ENCODE peak calls at places on chromosomes 4 and X, in four cellular contexts. G is aorta, N is pancreas, Z is upper lobe of left lung. P is an unnamed sample.
A peak's percentile ranks its signal among the peaks of the same experiment; 100 is the strongest.

GRCh38 chrX:137575596-137576255 is 9.8 kb downstream of the ZIC3 start:
- DNase-seq in Z (no peak), N (no peak), G (no peak), P (no peak)

GRCh38 chrX:23246001-23246400 is 88.6 kb upstream of the PTCHD1 start:
- DNase-seq in N (no peak), Z (no peak), G (no peak), P (no peak)

GRCh38 chr4:147325566-147325965 is 155.3 kb upstream of the EDNRA start:
- DNase-seq in N (no peak), Z (no peak), G (no peak), P (no peak)

GRCh38 chr4:73917081-73917501 is 47.9 kb downstream of the CXCL1 start:
- DNase-seq in N (no peak), Z (no peak), G (no peak), P (no peak)

GRCh38 chr4:163350672-163351071 is 7.0 kb downstream of the NPY5R start:
- DNase-seq in N (no peak), G (no peak), Z (no peak), P (no peak)

GRCh38 chr4:3361406-3361805 is 68.6 kb downstream of the RGS12 start:
- DNase-seq in G (no peak), N (no peak), Z (peak; percentile 43), P (no peak)

GRCh38 chr4:87908341-87908740 is 67.2 kb upstream of the SPP1 start:
- DNase-seq in Z (no peak), N (no peak), G (no peak), P (no peak)

GRCh38 chrX:53580742-53581504 is 105.6 kb downstream of the HUWE1 start:
- DNase-seq in Z (no peak), G (no peak), N (no peak), P (no peak)

GRCh38 chrX:17075004-17075403 is 128.5 kb downstream of the REPS2 start:
- DNase-seq in Z (no peak), N (no peak), G (no peak), P (no peak)

GRCh38 chr4:157013656-157014055 is 42.1 kb upstream of the PDGFC start:
- DNase-seq in Z (no peak), N (no peak), G (no peak), P (no peak)

GRCh38 chr4:162274354-162274753 is 110.6 kb upstream of the FSTL5 start:
- DNase-seq in N (no peak), Z (no peak), G (no peak), P (no peak)

GRCh38 chrX:1592863-1593201 is 1.4 kb downstream of the AKAP17A start:
- DNase-seq in Z (no peak), N (no peak), G (no peak), P (no peak)

GRCh38 chr4:107801766-107802211 is 22.9 kb upstream of the SGMS2 start:
- DNase-seq in N (no peak), G (no peak), Z (no peak), P (no peak)

GRCh38 chr4:183588169-183588675 is 70.8 kb downstream of the RWDD4 start:
- DNase-seq in N (no peak), G (no peak), Z (no peak), P (no peak)

GRCh38 chr4:152304220-152304619 is 231.7 kb downstream of the FBXW7 start:
- DNase-seq in G (no peak), N (no peak), Z (no peak), P (no peak)

GRCh38 chr4:8526363-8526855 is 53.8 kb upstream of the GPR78 start:
- DNase-seq in N (no peak), Z (peak; percentile 36), G (peak; percentile 54), P (no peak)

GRCh38 chr4:106987314-106987713 is 48.8 kb downstream of the DKK2 start:
- DNase-seq in G (no peak), Z (no peak), N (no peak), P (no peak)

GRCh38 chr4:126267689-126268088 is 952.9 kb downstream of the FAT4 start:
- DNase-seq in Z (no peak), N (no peak), G (no peak), P (no peak)

GRCh38 chr4:17232575-17233253 is 279.2 kb downstream of the QDPR start:
- DNase-seq in G (no peak), Z (no peak), N (no peak), P (no peak)

GRCh38 chr4:119041951-119042560 is 93.6 kb upstream of the MYOZ2 start:
- DNase-seq in Z (no peak), N (peak; percentile 38), G (peak; percentile 59), P (no peak)

GRCh38 chr4:182145360-182145905 is 97.8 kb upstream of the TENM3 start:
- DNase-seq in Z (no peak), N (no peak), G (no peak), P (no peak)

GRCh38 chrX:71095971-71096701 is 485 bp downstream of the FOXO4 start:
- DNase-seq in N (no peak), Z (no peak), G (peak; percentile 74), P (peak; percentile 74)

GRCh38 chrX:121256653-121257052 is 209.2 kb downstream of the GLUD2 start:
- DNase-seq in N (no peak), G (no peak), Z (no peak), P (no peak)

GRCh38 chr4:1291091-1291490 is 1.4 kb downstream of the MAEA start:
- DNase-seq in Z (peak; percentile 24), N (no peak), G (no peak), P (no peak)

GRCh38 chr4:138650917-138651564 is 364.5 kb upstream of the NOCT start:
- DNase-seq in Z (no peak), G (no peak), N (no peak), P (no peak)

GRCh38 chrX:35890699-35891098 is 28.8 kb upstream of the CFAP47 start:
- DNase-seq in Z (no peak), N (peak; percentile 35), G (no peak), P (peak; percentile 60)

GRCh38 chr4:53571936-53572580 is 19.2 kb downstream of the LNX1 start:
- DNase-seq in Z (no peak), G (no peak), N (no peak), P (no peak)

GRCh38 chr4:176191974-176192373 is 3.4 kb downstream of the SPATA4 start:
- DNase-seq in Z (no peak), N (no peak), G (no peak), P (no peak)

GRCh38 chrX:72296991-72297390 is 8.7 kb downstream of the CITED1 start:
- DNase-seq in G (no peak), N (no peak), Z (no peak), P (no peak)

GRCh38 chrX:3295731-3296130 is 50.7 kb downstream of the MXRA5 start:
- DNase-seq in N (no peak), Z (no peak), G (no peak), P (no peak)

GRCh38 chr4:38387348-38387747 is 276.7 kb upstream of the KLF3 start:
- DNase-seq in N (peak; percentile 36), Z (no peak), G (no peak), P (no peak)

GRCh38 chrX:45006002-45006800 is 133.2 kb downstream of the KDM6A start:
- DNase-seq in Z (no peak), N (no peak), G (no peak), P (peak; percentile 22)

GRCh38 chr4:165402375-165402774 is 23.6 kb downstream of the CPE start:
- DNase-seq in G (no peak), Z (no peak), N (no peak), P (no peak)

DNA sequence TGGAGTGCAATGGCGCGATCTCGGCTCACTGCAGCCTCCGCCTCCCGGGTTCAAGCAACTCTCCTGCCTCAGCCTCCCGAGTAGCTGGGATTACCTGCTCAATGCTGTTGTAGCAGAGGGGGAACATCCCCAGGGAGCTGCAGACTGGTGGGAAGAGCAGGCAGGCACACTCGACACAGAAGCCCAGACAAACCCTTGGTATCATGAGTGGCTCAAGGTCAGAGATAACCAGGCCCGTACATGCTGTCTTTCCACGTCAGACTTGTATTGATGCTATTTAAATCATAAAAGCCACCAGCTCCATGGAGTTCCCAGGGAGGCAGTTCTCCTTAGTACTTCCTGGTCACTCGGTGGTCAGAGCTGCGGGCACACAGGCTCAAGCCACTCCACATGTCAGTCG is 33.2 kb downstream of the TRIML2 start:
- DNase-seq in Z (no peak), G (no peak), N (no peak), P (no peak)
- H3K9me3 ChIP-seq in Z (no peaks in the 10 kb centered on the region), G (no peaks in the 10 kb centered on the region), N (no peaks in the 10 kb centered on the region), P (no peaks in the 10 kb centered on the region)

GRCh38 chrX:101395789-101396188 is 5.0 kb downstream of the RPL36A start:
- DNase-seq in N (no peak), Z (no peak), G (no peak), P (no peak)
- H3K9me3 ChIP-seq in N (no peaks in the 10 kb centered on the region), Z (no peaks in the 10 kb centered on the region), G (no peaks in the 10 kb centered on the region), P (no peaks in the 10 kb centered on the region)

GRCh38 chrX:101260435-101260834 is 30.7 kb downstream of the TAF7L start:
- DNase-seq in N (no peak), Z (no peak), G (no peak), P (no peak)
- H3K9me3 ChIP-seq in N (no peaks in the 10 kb centered on the region), Z (no peaks in the 10 kb centered on the region), G (no peaks in the 10 kb centered on the region), P (no peaks in the 10 kb centered on the region)

GRCh38 chr4:102441978-102442890 is 58.9 kb upstream of the NFKB1 start:
- DNase-seq in Z (no peak), G (no peak), N (no peak), P (no peak)
- H3K9me3 ChIP-seq in Z (no peaks in the 10 kb centered on the region), G (no peaks in the 10 kb centered on the region), N (no peaks in the 10 kb centered on the region), P (no peaks in the 10 kb centered on the region)

GRCh38 chrX:81003491-81004185 is 194.0 kb upstream of the BRWD3 start:
- DNase-seq in G (no peak), Z (peak; percentile 42), N (no peak), P (no peak)
- H3K9me3 ChIP-seq in G (no peaks in the 10 kb centered on the region), Z (no peaks in the 10 kb centered on the region), N (no peaks in the 10 kb centered on the region), P (no peaks in the 10 kb centered on the region)

P was measured in kidney.